ENCODE peak calls at places on chromosomes 6 and 20, in six cellular contexts. U is HL-60, M is Kasumi-1, E is SHP77, C is nucleus accumbens, X is NCI-H1105 treated with DMSO at 0.1 percent for 48 hours. S is an unnamed sample.

GRCh38 chr6:144466716-144467115 is 181.6 kb downstream of the UTRN start:
- DNase-seq in U (no peak), M (no peak), E (no peak), C (no peak), X (no peak), S (no peak)

GRCh38 chr20:7113577-7114466 is 346.3 kb downstream of the BMP2 start:
- DNase-seq in U (no peak), M (no peak), E (peak; percentile 92), C (peak; percentile 26), X (peak; percentile 61), S (peak; percentile 74)

GRCh38 chr20:48695255-48695654 is 132.5 kb downstream of the PREX1 start:
- DNase-seq in U (no peak), M (no peak), E (no peak), C (no peak), X (no peak), S (no peak)

GRCh38 chr20:59813126-59813947 is 120.1 kb downstream of the SYCP2 start:
- DNase-seq in U (no peak), M (no peak), E (no peak), C (no peak), X (no peak), S (no peak)

GRCh38 chr6:143600821-143601220 is 76.9 kb upstream of the PHACTR2 start:
- DNase-seq in U (no peak), M (no peak), E (no peak), C (no peak), X (no peak), S (no peak)

GRCh38 chr6:27726620-27727023 is 185.6 kb downstream of the OR2B2 start:
- DNase-seq in U (no peak), M (no peak), E (no peak), C (no peak), X (no peak), S (no peak)

GRCh38 chr6:6915813-6916547 is 191.8 kb upstream of the RREB1 start:
- DNase-seq in U (peak; percentile 57), M (peak; percentile 79), E (no peak), C (peak; percentile 3), X (no peak), S (no peak)

GRCh38 chr6:41957117-41957516 is 15.5 kb upstream of the CCND3 start:
- DNase-seq in U (no peak), M (no peak), E (no peak), C (no peak), X (no peak), S (no peak)

GRCh38 chr20:49901588-49901987 is 13.7 kb downstream of the SPATA2 start:
- DNase-seq in U (no peak), M (no peak), E (no peak), C (peak; percentile 14), X (no peak), S (no peak)

S was measured in COR-L47.